ENCODE peak calls at places on chromosomes 16 and 17, in five cellular contexts. L is AG10803, X is bronchial epithelial cell, D is breast epithelium, O is MCF 10A. K is an unnamed sample.

GRCh38 chr17:17351901-17352781 is 49.0 kb downstream of the NT5M start:
- DNase-seq in O (no peak), D (no peak), X (no peak), L (no peak), K (no peak)

GRCh38 chr17:37239690-37240344 is 136.0 kb upstream of the C17orf78 start:
- DNase-seq in O (peak; percentile 46), L (peak; percentile 54), X (peak; percentile 58), D (no peak), K (peak; percentile 24)

GRCh38 chr17:39736319-39737165 is 1.2 kb upstream of the GRB7 start:
- DNase-seq in X (peak; percentile 35), O (peak; percentile 42), D (no peak), L (no peak), K (no peak)

GRCh38 chr16:64657316-64658011 is 464.4 kb downstream of the CDH11 start:
- DNase-seq in D (no peak), O (peak; percentile 50), L (peak; percentile 58), X (peak; percentile 77), K (no peak)

GRCh38 chr17:74282587-74283370 is 8.7 kb downstream of the DNAI2 start:
- DNase-seq in L (no peak), O (peak; percentile 26), D (no peak), X (peak; percentile 91), K (peak; percentile 61)

GRCh38 chr17:56593741-56594527 is 435 bp downstream of the NOG start:
- DNase-seq in L (peak; percentile 78), D (peak; percentile 35), O (peak; percentile 68), X (peak; percentile 44), K (peak; percentile 73)

GRCh38 chr17:31274252-31274651 is 22.8 kb downstream of the OMG start:
- DNase-seq in X (peak; percentile 98), L (peak; percentile 88), D (no peak), O (peak; percentile 88), K (peak; percentile 58)

GRCh38 chr16:54402873-54403272 is 116.3 kb upstream of the IRX3 start:
- DNase-seq in D (no peak), O (no peak), L (peak; percentile 17), X (no peak), K (no peak)

GRCh38 chr17:75031972-75032895 is 14.5 kb downstream of the ATP5PD start:
- DNase-seq in X (peak; percentile 64), L (peak; percentile 83), D (peak; percentile 77), O (peak; percentile 66), K (no peak)

GRCh38 chr17:65389426-65389825 is 172.0 kb downstream of the AXIN2 start:
- DNase-seq in L (peak; percentile 52), D (no peak), X (no peak), O (peak; percentile 19), K (no peak)

GRCh38 chr17:54172654-54173316 is 350.1 kb downstream of the KIF2B start:
- DNase-seq in O (peak; percentile 16), X (peak; percentile 51), L (peak; percentile 0), D (no peak), K (no peak)

GRCh38 chr16:23504453-23505179 is 5.7 kb downstream of the GGA2 start:
- DNase-seq in X (peak; percentile 97), L (peak; percentile 93), D (peak; percentile 51), O (peak; percentile 98), K (peak; percentile 76)

GRCh38 chr17:77475012-77475976 is 334.5 kb downstream of the SEC14L1 start:
- DNase-seq in O (peak; percentile 26), L (peak; percentile 89), X (no peak), D (no peak), K (peak; percentile 77)

GRCh38 chr17:35849469-35850348 is 19.0 kb downstream of the HEATR9 start:
- DNase-seq in L (peak; percentile 62), X (peak; percentile 59), D (no peak), O (peak; percentile 80), K (no peak)

GRCh38 chr17:10844667-10845387 is 6.9 kb upstream of the PIRT start:
- DNase-seq in X (peak; percentile 45), O (peak; percentile 45), D (peak; percentile 48), L (peak; percentile 56), K (peak; percentile 37)

GRCh38 chr17:8583954-8584353 is 46.6 kb downstream of the MYH10 start:
- DNase-seq in L (no peak), D (no peak), O (no peak), X (no peak), K (no peak)

GRCh38 chr16:4777339-4778049 is 10.5 kb upstream of the ZNF500 start:
- DNase-seq in X (no peak), D (no peak), L (no peak), O (no peak), K (no peak)

GRCh38 chr16:16139061-16139460 is 84.2 kb downstream of the ABCC6 start:
- DNase-seq in X (no peak), D (no peak), O (no peak), L (no peak), K (no peak)

GRCh38 chr17:1646199-1646875 is 805 bp upstream of the SCARF1 start:
- DNase-seq in O (no peak), D (no peak), X (no peak), L (no peak), K (no peak)

GRCh38 chr16:27289669-27290068 is 21.1 kb upstream of the NSMCE1 start:
- DNase-seq in L (no peak), X (no peak), O (no peak), D (no peak), K (no peak)

GRCh38 chr17:79951361-79952264 is 84.1 kb downstream of the TBC1D16 start:
- DNase-seq in X (no peak), D (no peak), O (peak; percentile 27), L (peak; percentile 82), K (no peak)

GRCh38 chr16:66478733-66479511 is 51.8 kb downstream of the BEAN1 start:
- DNase-seq in D (peak; percentile 45), L (peak; percentile 54), O (peak; percentile 72), X (peak; percentile 44), K (peak; percentile 84)

GRCh38 chr16:11684231-11685025 is 16.2 kb downstream of the SNN start:
- DNase-seq in L (no peak), D (no peak), X (no peak), O (no peak), K (no peak)

GRCh38 chr17:28745052-28745776 is 1.4 kb downstream of the TRAF4 start:
- DNase-seq in X (peak; percentile 38), O (peak; percentile 52), D (peak; percentile 78), L (peak; percentile 52), K (no peak)

GRCh38 chr16:55588799-55589198 is 22.3 kb downstream of the CAPNS2 start:
- DNase-seq in X (no peak), L (peak; percentile 5), O (peak; percentile 14), D (no peak), K (peak; percentile 41)
- TF ChIP-seq CTCF in X (no peak), L (no peak), O (no peak), D (no peak), K (no peak)

GRCh38 chr16:78122774-78123315 is 23.4 kb downstream of the WWOX start:
- DNase-seq in L (peak; percentile 54), D (peak; percentile 73), X (peak; percentile 54), O (peak; percentile 75), K (no peak)
- TF ChIP-seq CTCF in L (peak; percentile 48), D (peak; percentile 75), X (peak; percentile 18), O (peak; percentile 51), K (no peak)

GRCh38 chr17:50534222-50534978 is 1.9 kb downstream of the EPN3 start:
- DNase-seq in X (peak; percentile 85), O (peak; percentile 69), D (no peak), L (no peak), K (no peak)
- TF ChIP-seq CTCF in X (peak; percentile 74), O (peak; percentile 29), D (peak; percentile 47), L (peak; percentile 18), K (no peak)

GRCh38 chr17:49977463-49978389 is 8.7 kb downstream of the DLX4 start:
- DNase-seq in X (peak; percentile 62), L (peak; percentile 9), O (no peak), D (no peak), K (no peak)
- TF ChIP-seq CTCF in X (peak; percentile 5), L (no peak), O (no peak), D (no peak), K (no peak)

DNA sequence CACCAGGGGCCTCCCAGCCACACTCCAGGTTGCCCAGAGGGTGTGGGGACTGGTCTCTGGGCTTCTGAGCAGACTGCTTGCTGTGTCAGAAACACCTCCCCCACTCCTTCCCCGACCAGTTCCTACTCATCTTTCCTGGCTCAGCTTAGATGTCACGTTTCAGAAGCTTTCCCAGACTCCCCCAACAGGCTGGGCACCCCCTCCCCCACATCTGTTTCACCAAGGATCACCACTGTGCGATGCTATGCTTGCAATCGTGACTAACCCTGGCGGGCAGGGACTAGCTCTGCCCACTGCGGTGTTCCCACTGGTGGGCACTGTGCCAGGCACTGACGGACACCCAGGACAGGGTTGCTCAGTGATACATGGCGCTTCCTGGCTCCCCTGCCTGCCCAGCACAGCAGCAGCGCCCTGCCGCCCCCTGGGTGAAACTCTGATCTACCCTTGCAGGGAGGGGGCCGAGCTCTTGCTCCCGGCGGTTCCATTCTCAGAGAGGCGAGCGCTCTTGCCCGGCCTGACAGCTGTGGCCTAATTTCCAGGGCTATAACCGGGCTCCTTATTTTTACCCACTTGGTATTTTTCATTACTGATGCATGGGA is 29.4 kb upstream of the MTSS2 start:
- DNase-seq in O (peak; percentile 99), L (peak; percentile 99), X (peak; percentile 99), D (peak; percentile 91), K (no peak)
- TF ChIP-seq CTCF in O (no peak), L (peak; percentile 31), X (peak; percentile 27), D (no peak), K (no peak)

GRCh38 chr16:57744646-57744903 is 9.0 kb downstream of the KATNB1 start:
- DNase-seq in O (no peak), L (no peak), X (no peak), D (no peak), K (no peak)
- TF ChIP-seq CTCF in O (no peak), L (no peak), X (no peak), D (no peak), K (no peak)

DNA sequence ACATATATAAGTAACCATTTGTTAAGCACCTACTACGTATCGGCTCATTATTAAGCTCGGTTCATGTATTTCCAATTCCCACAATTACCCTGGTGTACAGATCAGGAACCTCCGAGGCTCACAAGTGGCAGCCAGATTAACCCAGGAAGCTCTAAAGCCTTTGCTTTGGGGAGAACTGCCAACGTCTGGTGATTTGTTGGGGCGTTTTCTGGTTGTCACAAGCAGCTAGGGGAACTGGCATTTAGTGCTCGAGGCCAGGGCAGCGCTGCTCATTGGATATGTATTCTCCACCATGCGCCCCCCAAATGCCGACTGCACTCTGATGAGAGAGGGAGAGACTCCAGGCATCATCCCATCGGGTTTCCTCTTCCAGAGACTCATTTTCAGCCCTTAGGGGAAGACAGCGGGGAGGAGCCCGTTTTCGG is 541 bp downstream of the ZNF18 start:
- DNase-seq in D (no peak), L (peak; percentile 43), X (peak; percentile 46), O (peak; percentile 56), K (no peak)
- TF ChIP-seq CTCF in D (no peak), L (peak; percentile 19), X (peak; percentile 0), O (no peak), K (no peak)

DNA sequence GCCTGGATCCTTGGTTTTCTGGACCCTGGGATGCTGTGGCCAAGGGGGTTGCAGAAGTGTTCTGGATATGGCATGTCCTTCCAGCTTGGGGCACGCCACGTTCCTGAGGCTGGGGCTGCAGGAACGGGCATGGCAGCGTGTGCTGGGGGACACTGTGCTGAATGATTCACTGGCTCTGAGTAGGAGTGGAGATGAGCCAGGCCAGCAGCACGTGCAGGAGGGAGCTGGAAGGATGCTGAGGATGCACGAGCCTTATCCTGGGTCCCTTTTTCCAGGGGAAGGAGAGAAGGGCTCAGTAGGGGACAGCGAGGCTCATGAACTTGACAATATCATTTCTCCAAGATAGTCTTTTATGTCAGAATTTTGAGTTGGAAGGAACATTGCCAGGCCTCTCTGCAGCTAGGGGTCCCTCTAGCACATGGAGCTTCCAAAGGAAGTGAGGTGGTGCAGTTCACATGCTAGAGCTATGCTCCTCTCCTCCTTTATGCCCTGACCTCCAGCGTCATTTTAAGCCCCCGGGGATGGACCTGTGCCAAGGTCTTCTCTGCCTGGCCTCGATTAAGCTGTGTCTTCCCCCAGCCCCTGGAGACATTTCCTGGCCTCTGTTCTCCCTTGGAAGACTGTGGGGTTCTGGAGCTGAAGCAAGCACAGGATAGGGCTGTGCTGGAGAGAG is 125.9 kb downstream of the OR1D5 start:
- DNase-seq in D (no peak), X (no peak), O (no peak), L (no peak), K (no peak)
- TF ChIP-seq CTCF in D (no peak), X (no peak), O (no peak), L (no peak), K (no peak)

K was measured in HL-60.